ENCODE peak calls at places on chromosome 6, in four cellular contexts. J, Q, L and P are unnamed samples.

GRCh38 chr6:143060354-143060805 is 309 bp upstream of the AIG1 start:
- DNase-seq in J (peak), Q (peak), L (peak), P (peak)

GRCh38 chr6:16633961-16634360 is 127.3 kb downstream of the ATXN1 start:
- DNase-seq in J (no peak), Q (no peak), L (no peak), P (no peak)

GRCh38 chr6:14819840-14820420 is 425.9 kb upstream of the JARID2 start:
- DNase-seq in J (no peak), Q (no peak), L (no peak), P (no peak)

GRCh38 chr6:41626917-41627316 is 11.4 kb upstream of the MDFI start:
- DNase-seq in J (no peak), Q (no peak), L (no peak), P (no peak)

GRCh38 chr6:109420751-109421150 is 19.7 kb downstream of the PPIL6 start:
- DNase-seq in J (no peak), Q (no peak), L (no peak), P (no peak)

GRCh38 chr6:84151669-84152068 is 75.8 kb downstream of the CEP162 start:
- DNase-seq in J (no peak), Q (no peak), L (no peak), P (no peak)

GRCh38 chr6:116059713-116060571 is 749 bp downstream of the FRK start:
- DNase-seq in J (no peak), Q (no peak), L (peak), P (peak)

GRCh38 chr6:165684333-165684732 is 21.3 kb upstream of the PDE10A start:
- DNase-seq in J (no peak), Q (no peak), L (no peak), P (no peak)

GRCh38 chr6:53672232-53672631 is 6.7 kb upstream of the KLHL31 start:
- DNase-seq in J (no peak), Q (no peak), L (no peak), P (no peak)

GRCh38 chr6:7232351-7232750 is 80.6 kb downstream of the SSR1 start:
- DNase-seq in J (no peak), Q (no peak), L (no peak), P (no peak)

GRCh38 chr6:73309784-73310502 is 44.1 kb downstream of the DPPA5 start:
- DNase-seq in J (peak), Q (peak), L (no peak), P (no peak)

GRCh38 chr6:10141756-10142443 is 273.0 kb downstream of the TFAP2A start:
- DNase-seq in J (no peak), Q (no peak), L (no peak), P (no peak)

GRCh38 chr6:41676406-41676805 is 38.1 kb downstream of the MDFI start:
- DNase-seq in J (no peak), Q (no peak), L (no peak), P (no peak)

GRCh38 chr6:168248148-168248620 is 71.4 kb downstream of the DACT2 start:
- DNase-seq in J (no peak), Q (no peak), L (no peak), P (peak)
- H2AFZ ChIP-seq in J (no peak), Q (no peak), L (no peak), P (no peak)

GRCh38 chr6:140597181-140597580 is 1222.7 kb upstream of the CITED2 start:
- DNase-seq in J (no peak), Q (no peak), L (no peak), P (no peak)

GRCh38 chr6:140602431-140602836 is 1228.0 kb upstream of the CITED2 start:
- DNase-seq in J (no peak), Q (no peak), L (no peak), P (no peak)

GRCh38 chr6:140601409-140601808 is 1227.0 kb upstream of the CITED2 start:
- DNase-seq in J (no peak), Q (no peak), L (no peak), P (no peak)

DNA sequence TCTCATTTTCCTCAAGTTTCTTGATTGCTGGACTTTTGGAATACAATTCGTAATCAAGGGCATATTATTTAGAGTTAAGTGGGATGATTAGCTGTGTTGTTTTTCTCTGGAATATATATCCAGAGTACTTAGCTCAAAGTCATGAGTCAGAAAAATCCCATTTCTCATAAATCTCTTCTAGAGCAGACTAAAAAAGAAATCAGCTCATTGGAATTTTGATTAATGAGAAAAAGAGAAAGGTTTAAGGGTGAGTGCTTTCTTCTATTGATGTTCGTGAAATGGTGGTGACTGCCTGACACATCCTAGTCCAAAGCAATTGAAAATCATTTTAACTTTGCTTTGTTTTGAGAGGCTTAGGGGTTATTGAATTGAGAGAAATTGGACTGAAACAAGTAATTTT is 1228.4 kb upstream of the CITED2 start:
- DNase-seq in J (no peak), Q (no peak), L (no peak), P (no peak)
- TF ChIP-seq TCF12 in J (peak), Q (no peak), L (no peak), P (no peak)

GRCh38 chr6:112030206-112030932 is 23.5 kb upstream of the CCN6 start:
- DNase-seq in J (no peak), Q (no peak), L (no peak), P (no peak)

GRCh38 chr6:112031956-112032355 is 21.9 kb upstream of the CCN6 start:
- DNase-seq in J (no peak), Q (no peak), L (no peak), P (no peak)

GRCh38 chr6:112033824-112034223 is 20.1 kb upstream of the CCN6 start:
- DNase-seq in J (no peak), Q (no peak), L (no peak), P (no peak)

GRCh38 chr6:112029045-112029822 is 24.7 kb upstream of the CCN6 start:
- DNase-seq in J (peak), Q (peak), L (no peak), P (peak)

GRCh38 chr6:112030965-112031660 is 22.8 kb upstream of the CCN6 start:
- DNase-seq in J (no peak), Q (no peak), L (no peak), P (no peak)
- H2AFZ ChIP-seq in J (no peak), Q (no peak), L (no peak), P (no peak)

DNA sequence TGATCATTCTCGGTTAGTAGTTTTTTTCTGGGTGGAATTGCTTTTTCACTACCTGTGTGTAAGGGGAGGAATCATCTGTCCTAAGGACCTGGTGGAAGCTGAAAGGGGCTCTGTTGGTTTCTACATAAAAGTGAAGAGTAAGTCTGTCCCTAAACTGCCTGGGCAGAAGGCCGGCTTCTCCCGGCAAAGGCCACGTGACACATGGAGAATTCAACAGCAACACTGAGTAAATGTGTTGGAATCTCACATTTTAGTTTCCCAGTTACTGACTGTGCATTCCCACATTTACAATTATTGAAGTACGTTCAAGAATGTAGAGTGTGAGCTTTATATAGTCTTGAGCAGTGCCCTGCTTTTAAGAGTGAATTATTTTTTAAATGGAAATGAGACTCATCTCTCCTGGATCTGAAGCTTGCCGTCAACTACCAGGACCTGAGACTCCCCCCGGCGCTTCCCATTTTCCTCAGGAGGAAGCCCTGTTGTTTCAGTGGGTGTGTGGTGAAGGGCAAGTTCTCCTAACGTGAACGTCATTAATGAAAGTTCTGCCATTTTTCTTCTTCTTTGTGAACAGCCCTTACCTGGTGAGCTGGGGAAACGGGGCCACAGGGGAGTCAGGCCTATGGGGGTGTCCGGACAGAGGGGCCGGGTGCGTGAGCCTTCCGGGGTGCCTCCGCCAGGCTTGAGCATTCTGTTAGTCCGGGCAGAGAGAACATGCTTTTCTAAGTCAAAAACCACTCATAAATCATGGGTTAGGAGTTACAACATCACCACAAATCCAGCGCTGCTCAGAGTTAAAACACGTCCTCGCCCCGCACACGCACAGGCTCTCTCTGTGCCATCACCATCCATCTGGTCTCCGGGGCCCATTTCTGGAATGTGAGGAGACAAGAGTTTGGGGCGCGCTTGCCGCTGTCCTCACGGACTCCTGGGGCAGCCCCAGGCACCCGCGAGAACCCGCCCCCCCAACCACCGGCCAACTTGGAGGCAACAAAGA is 56.6 kb upstream of the SMOC2 start:
- DNase-seq in J (no peak), Q (no peak), L (no peak), P (no peak)
- TF ChIP-seq TCF12 in J (no peak), Q (no peak), L (no peak), P (no peak)